ENCODE peak calls at places on chromosomes 12 and 14, in nine cellular contexts. One of them, this sample, is unnamed.

GRCh38 chr12:20438307-20438779 is 70.0 kb downstream of the PDE3A start:
- DNase-seq in central memory CD4-positive, alpha-beta T cell: no peak
- DNase-seq in dermis blood vessel endothelial cell: peak
- DNase-seq in Ammon's horn: no peak
- DNase-seq in IMR-90: peak
- DNase-seq in NCI-H1092 treated with DMSO at 0.1 percent for 48 hours: no peak
- DNase-seq in left colon: no peak
- DNase-seq in thoracic aorta: no peak
- DNase-seq in activated T-helper 1 cell treated with Interleukin-2 at 50 U/mL for 16 hours: no peak
- DNase-seq in this sample: no peak

GRCh38 chr12:93591137-93591868 is 18.8 kb downstream of the SOCS2 start:
- DNase-seq in central memory CD4-positive, alpha-beta T cell: peak
- DNase-seq in dermis blood vessel endothelial cell: peak
- DNase-seq in Ammon's horn: peak
- DNase-seq in IMR-90: peak
- DNase-seq in NCI-H1092 treated with DMSO at 0.1 percent for 48 hours: peak
- DNase-seq in left colon: peak
- DNase-seq in thoracic aorta: peak
- DNase-seq in activated T-helper 1 cell treated with Interleukin-2 at 50 U/mL for 16 hours: no peak
- DNase-seq in this sample: no peak

GRCh38 chr12:40801082-40801481 is 108.8 kb downstream of the CNTN1 start:
- DNase-seq in central memory CD4-positive, alpha-beta T cell: no peak
- DNase-seq in dermis blood vessel endothelial cell: no peak
- DNase-seq in Ammon's horn: no peak
- DNase-seq in IMR-90: no peak
- DNase-seq in NCI-H1092 treated with DMSO at 0.1 percent for 48 hours: no peak
- DNase-seq in left colon: no peak
- DNase-seq in thoracic aorta: no peak
- DNase-seq in activated T-helper 1 cell treated with Interleukin-2 at 50 U/mL for 16 hours: no peak
- DNase-seq in this sample: no peak

GRCh38 chr12:132285991-132286681 is 43.3 kb downstream of the GALNT9 start:
- DNase-seq in central memory CD4-positive, alpha-beta T cell: no peak
- DNase-seq in dermis blood vessel endothelial cell: peak
- DNase-seq in Ammon's horn: peak
- DNase-seq in IMR-90: peak
- DNase-seq in NCI-H1092 treated with DMSO at 0.1 percent for 48 hours: no peak
- DNase-seq in left colon: peak
- DNase-seq in thoracic aorta: peak
- DNase-seq in activated T-helper 1 cell treated with Interleukin-2 at 50 U/mL for 16 hours: no peak
- DNase-seq in this sample: no peak

GRCh38 chr14:32028599-32028998 is 48.5 kb upstream of the ARHGAP5 start:
- DNase-seq in central memory CD4-positive, alpha-beta T cell: no peak
- DNase-seq in dermis blood vessel endothelial cell: no peak
- DNase-seq in Ammon's horn: no peak
- DNase-seq in IMR-90: no peak
- DNase-seq in NCI-H1092 treated with DMSO at 0.1 percent for 48 hours: no peak
- DNase-seq in left colon: no peak
- DNase-seq in thoracic aorta: no peak
- DNase-seq in activated T-helper 1 cell treated with Interleukin-2 at 50 U/mL for 16 hours: no peak
- DNase-seq in this sample: no peak

GRCh38 chr12:109670647-109671046 is 43.0 kb upstream of the FAM222A start:
- DNase-seq in central memory CD4-positive, alpha-beta T cell: no peak
- DNase-seq in dermis blood vessel endothelial cell: no peak
- DNase-seq in Ammon's horn: no peak
- DNase-seq in IMR-90: no peak
- DNase-seq in NCI-H1092 treated with DMSO at 0.1 percent for 48 hours: no peak
- DNase-seq in left colon: no peak
- DNase-seq in thoracic aorta: no peak
- DNase-seq in activated T-helper 1 cell treated with Interleukin-2 at 50 U/mL for 16 hours: no peak
- DNase-seq in this sample: no peak

GRCh38 chr14:67663633-67664032 is 10.8 kb downstream of the VTI1B start:
- DNase-seq in central memory CD4-positive, alpha-beta T cell: no peak
- DNase-seq in dermis blood vessel endothelial cell: no peak
- DNase-seq in Ammon's horn: no peak
- DNase-seq in IMR-90: no peak
- DNase-seq in NCI-H1092 treated with DMSO at 0.1 percent for 48 hours: no peak
- DNase-seq in left colon: no peak
- DNase-seq in thoracic aorta: no peak
- DNase-seq in activated T-helper 1 cell treated with Interleukin-2 at 50 U/mL for 16 hours: no peak
- DNase-seq in this sample: no peak

GRCh38 chr12:94082690-94083089 is 65.7 kb upstream of the PLXNC1 start:
- DNase-seq in central memory CD4-positive, alpha-beta T cell: no peak
- DNase-seq in dermis blood vessel endothelial cell: no peak
- DNase-seq in Ammon's horn: no peak
- DNase-seq in IMR-90: no peak
- DNase-seq in NCI-H1092 treated with DMSO at 0.1 percent for 48 hours: no peak
- DNase-seq in left colon: no peak
- DNase-seq in thoracic aorta: no peak
- DNase-seq in activated T-helper 1 cell treated with Interleukin-2 at 50 U/mL for 16 hours: no peak
- DNase-seq in this sample: no peak

GRCh38 chr12:53999596-54000104 is 311 bp upstream of the HOXC9 start:
- DNase-seq in central memory CD4-positive, alpha-beta T cell: no peak
- DNase-seq in dermis blood vessel endothelial cell: no peak
- DNase-seq in Ammon's horn: no peak
- DNase-seq in IMR-90: peak
- DNase-seq in NCI-H1092 treated with DMSO at 0.1 percent for 48 hours: peak
- DNase-seq in left colon: no peak
- DNase-seq in thoracic aorta: no peak
- DNase-seq in activated T-helper 1 cell treated with Interleukin-2 at 50 U/mL for 16 hours: no peak
- DNase-seq in this sample: no peak

GRCh38 chr14:99401624-99402282 is 78.9 kb downstream of the SETD3 start:
- DNase-seq in central memory CD4-positive, alpha-beta T cell: no peak
- DNase-seq in dermis blood vessel endothelial cell: no peak
- DNase-seq in Ammon's horn: no peak
- DNase-seq in IMR-90: no peak
- DNase-seq in NCI-H1092 treated with DMSO at 0.1 percent for 48 hours: no peak
- DNase-seq in left colon: no peak
- DNase-seq in thoracic aorta: no peak
- DNase-seq in activated T-helper 1 cell treated with Interleukin-2 at 50 U/mL for 16 hours: no peak
- DNase-seq in this sample: no peak